ENCODE peak calls at places on chromosomes 6 and 20, in nine cellular contexts. I, A, T, N, P, U, F, Q and O are unnamed samples.

GRCh38 chr6:1267057-1267732 is 44.7 kb upstream of the FOXQ1 start:
- DNase-seq in U (no peak), P (no peak), N (no peak), A (no peak), T (no peak), F (no peak), Q (peak), I (no peak), O (no peak)

GRCh38 chr6:82364087-82365010 is 732 bp downstream of the TPBG start:
- DNase-seq in Q (peak), F (peak), A (no peak), P (peak), T (peak), I (peak), N (peak), U (peak), O (peak)

GRCh38 chr6:143160008-143160407 is 99.3 kb downstream of the AIG1 start:
- DNase-seq in N (no peak), F (no peak), T (no peak), P (no peak), Q (no peak), U (no peak), A (no peak), I (no peak), O (no peak)

GRCh38 chr6:57173886-57174510 is 1.9 kb downstream of the BAG2 start:
- DNase-seq in P (no peak), A (no peak), F (no peak), N (no peak), T (no peak), Q (peak), U (no peak), I (peak), O (no peak)

GRCh38 chr20:4873396-4873795 is 127.9 kb downstream of the SLC23A2 start:
- DNase-seq in A (no peak), F (no peak), I (no peak), T (no peak), N (no peak), P (no peak), Q (no peak), U (no peak), O (no peak)

GRCh38 chr6:27213544-27214125 is 33.9 kb upstream of the PRSS16 start:
- DNase-seq in A (no peak), F (no peak), P (no peak), N (no peak), T (no peak), I (peak), U (no peak), Q (no peak), O (no peak)

GRCh38 chr6:80165143-80165542 is 58.7 kb downstream of the BCKDHB start:
- DNase-seq in T (no peak), Q (no peak), I (no peak), F (no peak), U (no peak), N (no peak), P (no peak), A (no peak), O (no peak)

GRCh38 chr6:84515082-84515481 is 249.3 kb downstream of the TBX18 start:
- DNase-seq in N (no peak), F (no peak), T (no peak), U (no peak), P (no peak), A (no peak), Q (no peak), I (no peak), O (no peak)

GRCh38 chr6:46626228-46626909 is 26.2 kb downstream of the CYP39A1 start:
- DNase-seq in N (no peak), I (no peak), U (no peak), Q (peak), T (no peak), F (no peak), A (no peak), P (no peak), O (no peak)

GRCh38 chr20:1569417-1569861 is 11.9 kb upstream of the SIRPD start:
- DNase-seq in U (no peak), Q (peak), P (no peak), T (no peak), F (no peak), I (no peak), A (no peak), N (no peak), O (no peak)

GRCh38 chr6:132907231-132907630 is 92.9 kb downstream of the RPS12 start:
- DNase-seq in N (no peak), A (no peak), Q (peak), F (no peak), T (no peak), U (no peak), I (no peak), P (no peak), O (no peak)

GRCh38 chr6:150334790-150335783 is 33.7 kb upstream of the IYD start:
- DNase-seq in T (no peak), I (peak), F (peak), N (peak), A (no peak), P (peak), Q (peak), U (no peak), O (no peak)

GRCh38 chr20:50376888-50377459 is 133.2 kb upstream of the PTPN1 start:
- DNase-seq in F (no peak), P (no peak), N (no peak), U (no peak), Q (peak), T (peak), I (no peak), A (no peak), O (no peak)

GRCh38 chr6:150417899-150418824 is 49.4 kb downstream of the IYD start:
- DNase-seq in I (no peak), N (no peak), T (no peak), F (peak), Q (peak), A (no peak), P (no peak), U (no peak), O (no peak)

GRCh38 chr20:46765506-46765905 is 56.1 kb downstream of the SLC2A10 start:
- DNase-seq in F (no peak), T (no peak), Q (no peak), U (no peak), P (no peak), I (no peak), N (no peak), A (no peak), O (no peak)

DNA sequence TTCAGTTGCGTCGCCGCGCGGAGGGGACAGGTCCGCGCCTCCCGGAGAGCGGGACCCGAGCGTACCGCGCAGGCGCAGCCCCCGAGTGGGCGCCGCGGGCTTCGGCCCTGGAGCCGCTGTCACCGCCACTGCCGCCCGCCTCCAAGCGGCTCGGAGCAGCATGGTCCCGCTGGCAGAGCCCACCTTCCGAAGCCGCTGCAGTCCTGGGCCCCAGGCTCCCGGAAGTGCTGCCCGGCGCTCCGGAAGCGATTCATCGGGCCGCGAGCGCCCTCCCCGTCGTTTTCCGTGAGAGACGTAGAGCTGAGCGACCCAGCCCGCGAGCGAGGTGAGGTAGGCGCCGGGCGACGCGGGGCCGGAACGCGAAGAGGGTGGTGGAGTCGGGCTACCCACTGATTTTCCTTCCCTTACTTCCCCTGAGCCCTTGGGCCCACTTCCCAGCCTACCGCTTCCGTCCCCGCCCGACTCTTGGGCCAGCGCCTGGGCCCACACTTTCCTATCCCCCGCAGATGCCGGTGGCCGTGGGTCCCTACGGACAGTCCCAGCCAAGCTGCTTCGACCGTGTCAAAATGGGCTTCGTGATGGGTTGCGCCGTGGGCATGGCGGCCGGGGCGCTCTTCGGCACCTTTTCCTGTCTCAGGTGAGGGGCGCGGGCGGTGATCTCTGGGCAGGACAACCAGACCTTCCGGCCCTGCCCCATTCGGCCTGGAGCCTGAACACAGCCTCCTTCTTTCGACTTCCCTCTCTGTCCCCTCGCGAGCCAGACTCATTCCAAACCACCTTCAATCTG is at the start of the genes NFS1 and ROMO1:
- DNase-seq in P (peak), F (peak), A (peak), T (peak), N (peak), U (peak), I (peak), Q (peak), O (peak)
- TF ChIP-seq CTCF in P (no peak), F (no peak), A (no peak), T (peak), N (peak), U (peak), I (no peak), Q (no peak), O (peak)

DNA sequence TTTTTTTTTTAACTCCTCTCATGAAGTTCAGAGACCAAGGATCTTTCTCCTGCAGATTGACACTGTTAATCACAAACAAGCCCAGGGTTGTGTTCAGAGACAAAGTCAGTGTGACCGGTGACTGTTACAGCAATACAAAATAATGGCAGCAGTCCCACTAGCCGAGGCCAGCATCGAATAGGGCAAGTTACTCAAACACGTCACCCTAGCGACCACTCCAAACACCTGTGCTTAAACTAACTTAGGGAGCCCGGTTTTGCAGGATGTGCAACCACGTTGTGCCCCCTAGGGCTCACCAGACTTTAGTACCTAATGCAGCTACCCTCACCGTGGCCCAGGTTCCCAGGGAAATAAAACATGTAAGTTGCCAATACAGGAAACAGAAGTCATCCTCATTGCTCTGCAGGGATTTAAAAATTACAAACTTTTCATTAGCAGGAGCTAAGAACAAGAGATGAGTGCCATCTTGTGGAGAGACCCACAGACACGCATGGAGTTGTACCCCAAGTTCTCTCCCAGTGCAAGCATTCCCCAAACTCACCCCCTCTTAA is 38.1 kb downstream of the FAM50B start:
- DNase-seq in Q (peak), I (no peak), T (no peak), N (no peak), A (no peak), F (no peak), U (no peak), P (no peak), O (no peak)
- TF ChIP-seq CTCF in Q (peak), I (peak), T (peak), N (peak), A (no peak), F (no peak), U (peak), P (peak), O (peak)

GRCh38 chr6:61887425-61887824 is 398.6 kb downstream of the KHDRBS2 start:
- DNase-seq in I (no peak), P (no peak), Q (no peak), U (no peak), N (no peak), A (no peak), T (no peak), F (no peak), O (no peak)

GRCh38 chr6:61886608-61887259 is 399.3 kb downstream of the KHDRBS2 start:
- DNase-seq in T (no peak), P (no peak), Q (peak), N (no peak), F (no peak), A (no peak), I (no peak), U (no peak), O (no peak)
- TF ChIP-seq CTCF in T (peak), P (no peak), Q (peak), N (peak), F (no peak), A (no peak), I (peak), U (no peak), O (peak)

GRCh38 chr6:167827062-167827587 is 414 bp downstream of the AFDN start:
- DNase-seq in U (peak), A (no peak), F (peak), N (peak), P (peak), T (no peak), Q (peak), I (peak), O (no peak)

GRCh38 chr6:167826230-167827061 is at the start of gene AFDN:
- DNase-seq in T (no peak), Q (peak), U (peak), A (peak), F (peak), P (peak), I (peak), N (peak), O (peak)

GRCh38 chr6:167828325-167828956 is 1.7 kb downstream of the AFDN start:
- DNase-seq in N (no peak), I (no peak), A (no peak), T (no peak), F (no peak), Q (peak), U (no peak), P (no peak), O (no peak)

GRCh38 chr6:167829513-167829912 is 2.8 kb downstream of the AFDN start:
- DNase-seq in Q (no peak), A (no peak), I (no peak), F (no peak), N (no peak), P (no peak), T (no peak), U (no peak), O (no peak)

DNA sequence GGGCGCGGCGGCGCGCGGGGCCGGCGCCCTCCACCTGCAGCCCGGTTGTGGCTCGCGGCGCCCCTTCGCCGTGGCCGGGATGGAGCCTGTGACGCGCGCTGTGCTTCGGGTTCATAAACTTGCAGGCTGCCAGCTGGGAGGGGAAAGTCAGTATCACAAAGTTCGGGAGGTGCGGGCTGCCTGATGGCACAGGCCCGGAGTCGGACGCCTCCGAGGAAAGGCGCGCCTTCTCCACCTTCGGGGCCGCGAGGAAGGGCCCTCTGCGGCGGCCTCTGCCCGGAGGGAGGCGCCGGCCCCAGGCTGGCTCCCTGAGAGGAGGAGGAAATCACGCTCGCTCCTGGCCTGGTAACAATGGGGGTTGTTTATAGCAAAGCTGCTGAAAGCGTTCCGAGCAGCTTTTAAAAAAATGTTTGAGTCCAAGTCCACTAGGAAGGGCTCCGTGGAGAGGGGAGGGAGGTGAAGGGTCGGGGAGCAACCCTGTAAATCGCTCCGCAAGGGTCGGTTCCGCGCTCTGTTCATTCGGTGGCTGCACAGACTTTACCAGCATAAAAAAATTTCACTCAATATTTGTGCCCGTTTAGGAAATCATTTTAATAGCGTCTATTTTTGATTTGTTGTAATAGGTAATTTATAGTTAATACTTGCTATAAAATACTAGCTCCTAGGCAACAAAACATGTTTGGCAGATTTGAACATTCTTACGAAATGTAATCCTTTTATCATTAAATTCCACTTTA is 1.0 kb downstream of the AFDN start:
- DNase-seq in N (peak), F (peak), A (no peak), U (peak), T (no peak), P (peak), I (peak), Q (peak), O (no peak)
- TF ChIP-seq CTCF in N (no peak), F (no peak), A (no peak), U (no peak), T (no peak), P (no peak), I (peak), Q (no peak), O (peak)

DNA sequence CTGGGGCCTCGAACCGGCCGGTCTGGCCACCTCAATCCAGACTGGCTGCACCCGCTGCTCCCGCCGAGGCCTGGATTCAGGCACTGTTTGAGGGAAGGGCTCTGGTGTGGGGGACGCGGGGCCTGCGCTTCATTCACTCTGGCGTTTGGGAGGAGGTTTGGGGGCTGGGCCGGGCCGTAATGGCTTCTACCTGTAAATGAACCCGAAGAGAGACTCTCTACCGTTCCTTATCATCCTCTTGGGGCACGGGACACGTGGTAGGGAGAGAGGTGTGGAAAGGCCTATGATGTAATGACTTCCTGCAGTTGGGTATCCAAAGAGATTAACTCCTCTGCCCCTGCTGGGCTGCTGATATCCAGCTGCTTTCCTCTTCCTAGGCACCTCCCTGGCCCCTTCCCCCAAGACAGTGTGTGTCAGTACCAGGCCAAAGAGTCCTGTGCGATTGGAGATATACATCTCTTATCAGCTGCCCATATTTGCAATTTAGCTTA is 1.8 kb downstream of the FOXO3 start:
- DNase-seq in A (no peak), I (peak), T (peak), Q (peak), N (no peak), U (peak), P (peak), F (peak), O (no peak)
- TF ChIP-seq CTCF in A (no peak), I (no peak), T (no peak), Q (no peak), N (no peak), U (no peak), P (no peak), F (no peak), O (peak)

DNA sequence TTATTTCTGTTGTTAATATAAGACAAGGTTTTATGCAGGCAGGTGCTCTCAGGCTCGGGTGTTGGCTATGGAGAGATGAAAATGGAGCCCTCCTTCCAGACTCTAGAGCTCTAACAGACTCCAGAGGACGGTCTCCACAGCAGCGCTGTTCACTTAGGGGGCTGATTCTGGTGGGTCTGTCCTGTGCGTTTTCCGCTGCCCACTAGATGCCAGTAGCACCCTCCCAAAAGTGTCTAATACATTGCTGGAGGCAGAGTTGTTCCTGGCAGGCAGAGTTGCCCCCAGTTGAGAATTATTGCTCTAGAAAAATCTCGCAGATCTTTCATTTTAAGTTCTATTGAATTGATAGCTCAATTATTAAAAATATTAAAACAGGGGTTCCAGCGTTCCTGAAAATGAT is 109.9 kb downstream of the MAP3K4 start:
- DNase-seq in P (no peak), U (no peak), Q (no peak), N (no peak), I (no peak), F (no peak), A (no peak), T (no peak), O (no peak)
- TF ChIP-seq CTCF in P (no peak), U (no peak), Q (peak), N (peak), I (peak), F (no peak), A (no peak), T (peak), O (peak)

GRCh38 chr20:10647909-10648308 is 25.9 kb downstream of the JAG1 start:
- DNase-seq in A (no peak), F (no peak), N (no peak), P (no peak), Q (no peak), I (no peak), U (no peak), T (no peak), O (no peak)

GRCh38 chr20:10648651-10649050 is 25.1 kb downstream of the JAG1 start:
- DNase-seq in I (no peak), Q (no peak), N (no peak), P (no peak), T (no peak), A (no peak), U (no peak), F (no peak), O (no peak)

GRCh38 chr20:10646006-10646405 is 27.8 kb downstream of the JAG1 start:
- DNase-seq in U (no peak), N (no peak), A (no peak), T (no peak), F (no peak), P (no peak), Q (no peak), I (no peak), O (no peak)

GRCh38 chr20:10646886-10647420 is 26.8 kb downstream of the JAG1 start:
- DNase-seq in I (no peak), A (no peak), P (no peak), F (no peak), N (no peak), T (no peak), U (no peak), Q (no peak), O (no peak)

DNA sequence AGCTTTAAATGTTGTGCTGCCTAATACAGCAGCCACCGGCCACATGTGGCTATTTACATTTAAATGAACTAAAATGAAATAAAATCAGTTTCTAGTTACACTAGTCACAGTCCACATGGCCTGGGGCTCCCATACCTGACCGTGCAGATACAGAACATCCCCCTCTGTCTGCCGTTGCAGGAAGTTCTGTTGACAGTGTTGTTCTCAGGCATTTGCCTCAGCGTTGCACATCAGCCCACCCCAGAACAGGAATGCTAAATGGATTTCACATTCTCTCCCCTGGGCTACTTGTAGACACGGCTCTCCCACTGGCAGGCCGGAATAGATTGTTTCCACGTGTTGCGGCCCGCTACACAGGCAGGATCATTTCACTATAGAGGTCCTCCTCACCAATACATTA is 26.3 kb downstream of the JAG1 start:
- DNase-seq in F (no peak), I (peak), P (no peak), N (no peak), U (no peak), A (no peak), T (no peak), Q (peak), O (no peak)
- TF ChIP-seq CTCF in F (no peak), I (peak), P (no peak), N (peak), U (no peak), A (no peak), T (peak), Q (peak), O (peak)

GRCh38 chr20:32792316-32792715 is 27.4 kb upstream of the MAPRE1 start:
- DNase-seq in I (no peak), U (no peak), N (no peak), T (no peak), F (peak), Q (no peak), A (no peak), P (no peak), O (no peak)

GRCh38 chr20:32790751-32791057 is 28.5 kb downstream of the DNMT3B start:
- DNase-seq in N (no peak), I (no peak), U (no peak), A (no peak), Q (no peak), P (no peak), T (no peak), F (no peak), O (no peak)

GRCh38 chr20:32796383-32797159 is 23.2 kb upstream of the MAPRE1 start:
- DNase-seq in U (no peak), Q (no peak), P (no peak), I (no peak), N (no peak), T (no peak), A (no peak), F (no peak), O (no peak)

GRCh38 chr20:32789896-32790750 is 27.9 kb downstream of the DNMT3B start:
- DNase-seq in P (peak), U (peak), N (peak), T (no peak), Q (peak), A (peak), I (peak), F (peak), O (no peak)

GRCh38 chr20:32793059-32793458 is 26.7 kb upstream of the MAPRE1 start:
- DNase-seq in A (no peak), T (no peak), U (no peak), Q (no peak), I (no peak), P (no peak), N (no peak), F (no peak), O (no peak)
- TF ChIP-seq CTCF in A (no peak), T (no peak), U (no peak), Q (no peak), I (peak), P (no peak), N (peak), F (no peak), O (no peak)